ENCODE peak calls at places on chromosomes 2 and 18, in four cellular contexts. S, Y, C and K are unnamed samples.

GRCh38 chr2:178268435-178268834 is 74.1 kb downstream of the OSBPL6 start:
- DNase-seq in S (no peak), Y (no peak), C (no peak), K (no peak)

GRCh38 chr2:108936076-108936867 is 52.7 kb downstream of the EDAR start:
- DNase-seq in Y (no peak), C (no peak), S (no peak), K (no peak)

GRCh38 chr2:238946586-238947242 is 98.8 kb downstream of the TWIST2 start:
- DNase-seq in S (peak), Y (no peak), C (peak), K (no peak)

GRCh38 chr2:182980115-182980514 is 58.1 kb downstream of the NCKAP1 start:
- DNase-seq in C (no peak), Y (no peak), S (no peak), K (no peak)

GRCh38 chr2:197145471-197146056 is 165.0 kb downstream of the ANKRD44 start:
- DNase-seq in C (no peak), Y (no peak), S (no peak), K (no peak)

GRCh38 chr18:12628706-12629702 is 28.9 kb downstream of the SPIRE1 start:
- DNase-seq in S (no peak), C (no peak), Y (no peak), K (no peak)

GRCh38 chr2:143745060-143745459 is 615.8 kb downstream of the ARHGAP15 start:
- DNase-seq in S (no peak), C (no peak), Y (no peak), K (no peak)

GRCh38 chr2:168850846-168851245 is 39.4 kb downstream of the SPC25 start:
- DNase-seq in C (no peak), Y (no peak), S (no peak), K (no peak)

GRCh38 chr2:133657591-133657990 is 89.3 kb upstream of the NCKAP5 start:
- DNase-seq in S (no peak), Y (no peak), C (no peak), K (no peak)

GRCh38 chr18:32937007-32937540 is 164.3 kb upstream of the KLHL14 start:
- DNase-seq in S (no peak), Y (no peak), C (no peak), K (no peak)

GRCh38 chr2:130337735-130338325 is 4.9 kb upstream of the IMP4 start:
- DNase-seq in S (no peak), Y (no peak), C (no peak), K (no peak)

GRCh38 chr2:231399853-231400667 is 4.5 kb downstream of the B3GNT7 start:
- DNase-seq in S (peak), Y (no peak), C (no peak), K (peak)

GRCh38 chr2:52929412-52929811 is 838.2 kb upstream of the CHAC2 start:
- DNase-seq in C (no peak), Y (no peak), S (no peak), K (no peak)

GRCh38 chr2:166057363-166058169 is 70.3 kb downstream of the SCN1A start:
- DNase-seq in C (no peak), S (no peak), Y (no peak), K (no peak)

GRCh38 chr2:227759411-227760113 is 13.9 kb downstream of the SCYGR8 start:
- DNase-seq in S (no peak), Y (no peak), C (peak), K (no peak)

GRCh38 chr2:10493075-10493635 is 45.0 kb upstream of the ODC1 start:
- DNase-seq in C (no peak), S (no peak), Y (no peak), K (no peak)

GRCh38 chr2:10486601-10487079 is 38.5 kb upstream of the ODC1 start:
- DNase-seq in C (peak), Y (no peak), S (no peak), K (no peak)

GRCh38 chr2:10487144-10488104 is 39.3 kb upstream of the ODC1 start:
- DNase-seq in Y (no peak), C (peak), S (no peak), K (no peak)

GRCh38 chr2:10490806-10491291 is 42.7 kb upstream of the ODC1 start:
- DNase-seq in S (no peak), C (peak), Y (no peak), K (no peak)

DNA sequence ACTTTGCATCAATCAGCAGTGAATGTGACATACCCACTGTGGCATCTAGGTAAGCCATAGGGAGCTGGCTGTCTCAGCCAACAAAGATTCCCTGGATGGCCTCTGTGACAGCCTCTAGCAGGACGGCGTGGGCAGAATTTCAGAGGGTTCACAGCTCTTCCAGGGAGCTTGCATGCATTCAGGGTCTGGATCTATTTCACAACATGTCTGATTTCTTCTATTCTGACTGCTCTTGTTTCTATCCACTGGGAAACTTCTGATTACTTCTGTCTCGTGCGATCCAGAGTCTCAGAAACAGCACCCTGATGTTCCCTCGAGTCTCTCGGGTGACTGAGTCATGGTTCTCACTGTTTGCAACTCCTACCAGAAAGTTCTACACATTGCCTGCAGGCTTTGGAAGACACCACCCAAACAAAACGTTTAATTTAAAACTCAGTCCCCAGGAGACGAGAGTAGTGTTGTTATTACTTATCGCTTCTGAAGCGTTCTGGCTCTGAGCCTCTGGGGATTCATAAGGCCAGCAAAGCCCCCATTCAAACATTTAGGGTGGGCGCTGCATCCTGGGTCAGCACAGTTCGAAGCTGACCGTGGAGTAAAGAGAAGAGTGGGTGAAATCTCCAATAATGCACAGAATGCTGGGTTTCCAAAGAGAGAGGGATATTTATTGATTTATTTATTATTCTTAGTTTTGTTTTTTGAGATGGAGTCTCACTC is 41.9 kb upstream of the ODC1 start:
- DNase-seq in C (no peak), S (no peak), Y (no peak), K (no peak)
- H3K27ac ChIP-seq in C (no peak), S (no peak), Y (no peak), K (no peak)

GRCh38 chr2:216056739-216057138 is 24.9 kb downstream of the PECR start:
- DNase-seq in S (no peak), Y (no peak), C (no peak), K (no peak)
- H3K27ac ChIP-seq in S (no peak), Y (no peak), C (no peak), K (no peak)

GRCh38 chr2:201441409-201441808 is 9.8 kb downstream of the TRAK2 start:
- DNase-seq in C (no peak), Y (no peak), S (no peak), K (no peak)
- H3K27ac ChIP-seq in C (no peak), Y (no peak), S (no peak), K (no peak)

GRCh38 chr2:61948661-61949457 is 43.4 kb downstream of the COMMD1 start:
- DNase-seq in C (no peak), Y (no peak), S (no peak), K (no peak)
- H3K27ac ChIP-seq in C (peak), Y (no peak), S (no peak), K (no peak)

DNA sequence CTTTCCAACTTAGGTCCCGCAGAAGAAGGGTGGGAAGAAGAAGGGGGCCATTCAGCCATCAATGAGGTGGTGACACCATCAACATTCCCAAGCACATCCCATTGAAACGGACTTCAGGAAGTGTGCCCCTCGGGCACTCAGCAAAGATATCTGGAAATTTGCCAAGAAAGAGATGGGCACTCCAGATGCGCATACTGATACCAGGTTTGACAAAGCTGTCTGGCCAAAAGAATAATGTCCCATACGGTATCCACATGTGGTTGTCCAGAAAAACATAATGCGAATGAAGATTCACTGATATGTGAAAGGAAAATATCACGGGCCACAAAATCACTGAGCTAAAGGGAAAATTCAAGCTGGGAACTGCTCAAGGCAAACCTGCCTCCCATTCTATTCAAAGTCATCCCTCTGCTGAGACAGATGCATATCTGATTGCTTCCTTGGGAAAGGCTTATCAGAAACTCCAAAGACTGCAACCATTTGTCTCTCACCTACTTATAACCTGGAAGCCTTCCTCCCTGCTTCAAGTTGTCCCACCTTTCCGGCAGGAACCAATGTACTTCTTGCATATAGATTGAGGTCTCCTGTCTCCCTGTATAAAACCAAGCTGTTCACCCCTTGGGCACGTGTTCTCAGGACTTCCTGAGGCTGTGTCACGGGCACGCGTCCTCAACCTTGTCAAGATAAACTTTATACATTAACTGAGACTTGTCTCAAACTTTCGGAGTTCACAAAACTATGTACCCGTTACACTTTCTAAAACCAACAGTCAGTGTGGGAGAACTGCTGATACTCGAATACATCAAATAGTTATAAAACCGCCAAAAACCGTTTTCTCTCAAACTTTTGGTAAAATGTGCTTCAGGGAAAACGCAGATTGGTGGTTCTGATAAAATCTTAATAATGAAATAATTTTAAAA is 1.3 kb upstream of the PDK1 start:
- DNase-seq in Y (no peak), S (no peak), C (no peak), K (no peak)
- H3K27ac ChIP-seq in Y (peak), S (peak), C (peak), K (peak)

GRCh38 chr18:9741821-9742541 is 33.9 kb downstream of the RAB31 start:
- DNase-seq in C (peak), S (no peak), Y (no peak), K (no peak)

GRCh38 chr18:9739516-9739915 is 31.4 kb downstream of the RAB31 start:
- DNase-seq in C (no peak), S (no peak), Y (no peak), K (no peak)

GRCh38 chr18:9742588-9743131 is 34.6 kb downstream of the RAB31 start:
- DNase-seq in C (no peak), S (no peak), Y (no peak), K (peak)

GRCh38 chr18:9740076-9740475 is 32.0 kb downstream of the RAB31 start:
- DNase-seq in S (no peak), C (no peak), Y (no peak), K (no peak)

DNA sequence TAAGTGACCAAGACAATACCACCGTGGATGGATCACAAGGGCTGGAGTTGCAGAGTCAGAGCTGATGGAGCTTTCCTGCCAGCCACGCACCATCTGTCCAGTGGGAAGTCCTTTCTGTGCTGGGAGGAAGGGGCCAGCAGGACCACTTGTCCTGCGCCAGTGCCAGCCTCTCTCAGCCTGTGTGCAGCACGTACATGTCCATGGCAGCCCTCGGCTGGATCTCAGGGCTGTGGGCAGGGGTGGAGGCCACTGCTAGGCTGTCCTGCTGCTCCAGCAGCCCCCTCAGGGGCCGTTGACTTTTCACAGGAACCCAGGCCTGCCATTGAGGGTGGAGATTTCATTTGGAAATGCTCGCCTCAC is 33.3 kb downstream of the RAB31 start:
- DNase-seq in Y (no peak), S (no peak), C (no peak), K (no peak)
- H3K27ac ChIP-seq in Y (peak), S (peak), C (peak), K (no peak)

GRCh38 chr2:136325844-136326291 is 207.9 kb upstream of the CXCR4 start:
- DNase-seq in Y (no peak), C (no peak), S (no peak), K (no peak)

GRCh38 chr2:136327162-136327852 is 209.4 kb upstream of the CXCR4 start:
- DNase-seq in S (no peak), Y (no peak), C (no peak), K (no peak)

GRCh38 chr2:136323212-136323611 is 205.3 kb upstream of the CXCR4 start:
- DNase-seq in C (no peak), Y (no peak), S (no peak), K (no peak)

GRCh38 chr2:136323935-136324334 is 206.0 kb upstream of the CXCR4 start:
- DNase-seq in S (no peak), Y (no peak), C (no peak), K (no peak)

GRCh38 chr2:136324966-136325365 is 207.0 kb upstream of the CXCR4 start:
- DNase-seq in Y (no peak), S (no peak), C (no peak), K (no peak)
- H3K27ac ChIP-seq in Y (no peak), S (no peak), C (no peak), K (no peak)

GRCh38 chr2:37201766-37202165 is 5.5 kb downstream of the CEBPZOS start:
- DNase-seq in C (no peak), Y (no peak), S (no peak), K (no peak)
- H3K27ac ChIP-seq in C (no peak), Y (no peak), S (no peak), K (no peak)

GRCh38 chr2:61887684-61888303 is 662 bp downstream of the CCT4 start:
- DNase-seq in Y (no peak), C (no peak), S (no peak), K (no peak)

GRCh38 chr2:61885896-61886603 is 2.4 kb downstream of the CCT4 start:
- DNase-seq in C (no peak), S (no peak), Y (no peak), K (no peak)

GRCh38 chr2:61889212-61889956 is 928 bp upstream of the CCT4 start:
- DNase-seq in Y (no peak), C (peak), S (peak), K (peak)
- H3K27ac ChIP-seq in Y (peak), C (no peak), S (peak), K (no peak)